ENCODE peak calls at places on chromosomes 6 and 20, in five cellular contexts. O, L, J, A and Z are unnamed samples.
A peak's percentile ranks its signal among the peaks of the same experiment; 100 is the strongest.

GRCh38 chr6:131861356-131861755 is 53.5 kb downstream of the ENPP1 start:
- DNase-seq in J (no peak), L (no peak), O (no peak), A (no peak), Z (no peak)

GRCh38 chr20:62486431-62486954 is 10.7 kb upstream of the GATA5 start:
- DNase-seq in J (no peak), A (no peak), L (no peak), O (no peak), Z (no peak)

GRCh38 chr6:166745801-166746668 is 119.0 kb upstream of the RPS6KA2 start:
- DNase-seq in J (no peak), O (no peak), L (no peak), A (no peak), Z (no peak)

GRCh38 chr6:82611751-82612150 is 248.1 kb downstream of the TPBG start:
- DNase-seq in L (no peak), A (peak; percentile 10), J (no peak), O (no peak), Z (no peak)

GRCh38 chr20:50286609-50287008 is 96.0 kb downstream of the CEBPB start:
- DNase-seq in L (peak; percentile 56), O (peak; percentile 86), A (peak; percentile 95), J (peak; percentile 88), Z (no peak)

GRCh38 chr6:1608976-1609661 is 596 bp upstream of the FOXC1 start:
- DNase-seq in O (no peak), A (peak; percentile 40), J (no peak), L (no peak), Z (no peak)

GRCh38 chr6:148831064-148831463 is 84.2 kb downstream of the UST start:
- DNase-seq in A (peak; percentile 42), J (no peak), O (no peak), L (no peak), Z (no peak)

GRCh38 chr6:101114703-101115102 is 233.6 kb upstream of the ASCC3 start:
- DNase-seq in L (peak; percentile 10), J (no peak), O (peak; percentile 20), A (peak; percentile 40), Z (no peak)

GRCh38 chr6:84804720-84805119 is 40.3 kb upstream of the TBX18 start:
- DNase-seq in A (peak; percentile 59), L (no peak), O (no peak), J (no peak), Z (no peak)

GRCh38 chr6:166540631-166541331 is 45.7 kb downstream of the RAMACL start:
- DNase-seq in J (no peak), A (no peak), O (no peak), L (peak; percentile 54), Z (no peak)